ENCODE peak calls at places on chromosomes 2 and 18, in six cellular contexts. One of them, this sample, is unnamed. For H3K4me1 and H3K36me3, the result is how much of the 10 kb centered on the place peaks cover.

GRCh38 chr2:200352631-200353030 is 46.1 kb downstream of the SPATS2L start:
- DNase-seq in stomach: no peak
- DNase-seq in mesendoderm: peak
- DNase-seq in uterus: no peak
- DNase-seq in endodermal cell: no peak
- DNase-seq in lower lobe of right lung: no peak
- DNase-seq in this sample: no peak

GRCh38 chr2:65436169-65436824 is 3.9 kb upstream of the SPRED2 start:
- DNase-seq in stomach: peak
- DNase-seq in mesendoderm: peak
- DNase-seq in uterus: peak
- DNase-seq in endodermal cell: peak
- DNase-seq in lower lobe of right lung: peak
- DNase-seq in this sample: peak

GRCh38 chr2:207423886-207424285 is 105.9 kb upstream of the CREB1 start:
- DNase-seq in stomach: no peak
- DNase-seq in mesendoderm: no peak
- DNase-seq in uterus: no peak
- DNase-seq in endodermal cell: no peak
- DNase-seq in lower lobe of right lung: no peak
- DNase-seq in this sample: no peak

GRCh38 chr18:40949138-40949949 is 1005.7 kb upstream of the PIK3C3 start:
- DNase-seq in stomach: no peak
- DNase-seq in mesendoderm: no peak
- DNase-seq in uterus: no peak
- DNase-seq in endodermal cell: no peak
- DNase-seq in lower lobe of right lung: no peak
- DNase-seq in this sample: no peak

GRCh38 chr18:21914739-21915319 is 174.2 kb downstream of the MIB1 start:
- DNase-seq in stomach: no peak
- DNase-seq in mesendoderm: peak
- DNase-seq in uterus: no peak
- DNase-seq in endodermal cell: peak
- DNase-seq in lower lobe of right lung: no peak
- DNase-seq in this sample: no peak

GRCh38 chr2:98234763-98235162 is 111.5 kb upstream of the CNGA3 start:
- DNase-seq in stomach: no peak
- DNase-seq in mesendoderm: no peak
- DNase-seq in uterus: no peak
- DNase-seq in endodermal cell: no peak
- DNase-seq in lower lobe of right lung: no peak
- DNase-seq in this sample: no peak

GRCh38 chr2:98445167-98445522 is 487 bp downstream of the INPP4A start:
- DNase-seq in stomach: no peak
- DNase-seq in mesendoderm: no peak
- DNase-seq in uterus: no peak
- DNase-seq in endodermal cell: no peak
- DNase-seq in lower lobe of right lung: peak
- DNase-seq in this sample: no peak

GRCh38 chr2:100237770-100238169 is 84.5 kb downstream of the LONRF2 start:
- DNase-seq in stomach: peak
- DNase-seq in mesendoderm: peak
- DNase-seq in uterus: no peak
- DNase-seq in endodermal cell: peak
- DNase-seq in lower lobe of right lung: no peak
- DNase-seq in this sample: no peak

GRCh38 chr2:121519732-121520640 is 10.7 kb upstream of the RNU4ATAC start:
- DNase-seq in stomach: no peak
- DNase-seq in mesendoderm: no peak
- DNase-seq in uterus: no peak
- DNase-seq in endodermal cell: no peak
- DNase-seq in lower lobe of right lung: no peak
- DNase-seq in this sample: no peak

GRCh38 chr2:152468832-152469692 is 134.1 kb downstream of the FMNL2 start:
- DNase-seq in stomach: no peak
- DNase-seq in mesendoderm: peak
- DNase-seq in uterus: no peak
- DNase-seq in endodermal cell: peak
- DNase-seq in lower lobe of right lung: no peak
- DNase-seq in this sample: no peak

GRCh38 chr18:13612111-13612997 is 114.0 kb downstream of the FAM210A start:
- DNase-seq in stomach: peak
- DNase-seq in mesendoderm: peak
- DNase-seq in uterus: no peak
- DNase-seq in endodermal cell: peak
- DNase-seq in lower lobe of right lung: no peak
- DNase-seq in this sample: no peak

GRCh38 chr2:206457188-206457634 is 13.9 kb downstream of the ADAM23 start:
- DNase-seq in stomach: no peak
- DNase-seq in mesendoderm: no peak
- DNase-seq in uterus: no peak
- DNase-seq in endodermal cell: no peak
- DNase-seq in lower lobe of right lung: no peak
- DNase-seq in this sample: no peak

GRCh38 chr18:45730832-45731545 is 7.0 kb downstream of the SLC14A1 start:
- DNase-seq in stomach: no peak
- DNase-seq in mesendoderm: no peak
- DNase-seq in uterus: no peak
- DNase-seq in endodermal cell: no peak
- DNase-seq in lower lobe of right lung: no peak
- DNase-seq in this sample: no peak

GRCh38 chr2:217731805-217732204 is 271.0 kb downstream of the TNS1 start:
- DNase-seq in stomach: no peak
- DNase-seq in mesendoderm: no peak
- DNase-seq in uterus: no peak
- DNase-seq in endodermal cell: no peak
- DNase-seq in lower lobe of right lung: no peak
- DNase-seq in this sample: no peak

GRCh38 chr2:44139741-44140140 is 28.9 kb upstream of the PPM1B start:
- DNase-seq in stomach: no peak
- DNase-seq in mesendoderm: no peak
- DNase-seq in uterus: no peak
- DNase-seq in endodermal cell: no peak
- DNase-seq in lower lobe of right lung: no peak
- DNase-seq in this sample: no peak

GRCh38 chr18:8351173-8351572 is 258.1 kb upstream of the RAB12 start:
- DNase-seq in stomach: no peak
- DNase-seq in mesendoderm: no peak
- DNase-seq in uterus: no peak
- DNase-seq in endodermal cell: no peak
- DNase-seq in lower lobe of right lung: no peak
- DNase-seq in this sample: no peak

GRCh38 chr2:232137346-232137745 is 175.8 kb downstream of the DIS3L2 start:
- DNase-seq in stomach: no peak
- DNase-seq in mesendoderm: no peak
- DNase-seq in uterus: no peak
- DNase-seq in endodermal cell: no peak
- DNase-seq in lower lobe of right lung: no peak
- DNase-seq in this sample: no peak

GRCh38 chr18:8635087-8635486 is 25.9 kb downstream of the RAB12 start:
- DNase-seq in stomach: no peak
- DNase-seq in mesendoderm: no peak
- DNase-seq in uterus: no peak
- DNase-seq in endodermal cell: no peak
- DNase-seq in lower lobe of right lung: no peak
- DNase-seq in this sample: no peak

GRCh38 chr2:159065891-159066290 is 97.5 kb downstream of the TANC1 start:
- DNase-seq in stomach: no peak
- DNase-seq in mesendoderm: no peak
- DNase-seq in uterus: no peak
- DNase-seq in endodermal cell: no peak
- DNase-seq in lower lobe of right lung: no peak
- DNase-seq in this sample: no peak

GRCh38 chr18:58438161-58438983 is 190.5 kb downstream of the ALPK2 start:
- DNase-seq in stomach: no peak
- DNase-seq in mesendoderm: no peak
- DNase-seq in uterus: no peak
- DNase-seq in endodermal cell: no peak
- DNase-seq in lower lobe of right lung: no peak
- DNase-seq in this sample: no peak

GRCh38 chr2:29269095-29270090 is 154.2 kb downstream of the CLIP4 start:
- DNase-seq in stomach: no peak
- DNase-seq in mesendoderm: peak
- DNase-seq in uterus: no peak
- DNase-seq in endodermal cell: peak
- DNase-seq in lower lobe of right lung: no peak
- DNase-seq in this sample: peak

GRCh38 chr2:238518828-238519186 is 92.1 kb downstream of the ASB1 start:
- DNase-seq in stomach: no peak
- DNase-seq in mesendoderm: no peak
- DNase-seq in uterus: no peak
- DNase-seq in endodermal cell: no peak
- DNase-seq in lower lobe of right lung: no peak
- DNase-seq in this sample: no peak

GRCh38 chr18:76499596-76500340 is 4.7 kb upstream of the ZNF516 start:
- DNase-seq in stomach: no peak
- DNase-seq in mesendoderm: no peak
- DNase-seq in uterus: no peak
- DNase-seq in endodermal cell: no peak
- DNase-seq in lower lobe of right lung: no peak
- DNase-seq in this sample: no peak

GRCh38 chr2:110662560-110662959 is 15.3 kb downstream of the BUB1 start:
- DNase-seq in stomach: no peak
- DNase-seq in mesendoderm: peak
- DNase-seq in uterus: no peak
- DNase-seq in endodermal cell: no peak
- DNase-seq in lower lobe of right lung: no peak
- DNase-seq in this sample: no peak

GRCh38 chr2:85907671-85908157 is 18.9 kb upstream of the ST3GAL5 start:
- DNase-seq in stomach: no peak
- DNase-seq in mesendoderm: no peak
- DNase-seq in uterus: peak
- DNase-seq in endodermal cell: no peak
- DNase-seq in lower lobe of right lung: no peak
- DNase-seq in this sample: no peak

GRCh38 chr2:202841090-202841867 is 30.3 kb downstream of the ICA1L start:
- DNase-seq in stomach: no peak
- DNase-seq in mesendoderm: no peak
- DNase-seq in uterus: no peak
- DNase-seq in endodermal cell: no peak
- DNase-seq in lower lobe of right lung: no peak
- DNase-seq in this sample: no peak

GRCh38 chr2:200905618-200906296 is 16.6 kb downstream of the NIF3L1 start:
- DNase-seq in stomach: peak
- DNase-seq in mesendoderm: peak
- DNase-seq in uterus: peak
- DNase-seq in endodermal cell: peak
- DNase-seq in lower lobe of right lung: peak
- DNase-seq in this sample: peak

DNA sequence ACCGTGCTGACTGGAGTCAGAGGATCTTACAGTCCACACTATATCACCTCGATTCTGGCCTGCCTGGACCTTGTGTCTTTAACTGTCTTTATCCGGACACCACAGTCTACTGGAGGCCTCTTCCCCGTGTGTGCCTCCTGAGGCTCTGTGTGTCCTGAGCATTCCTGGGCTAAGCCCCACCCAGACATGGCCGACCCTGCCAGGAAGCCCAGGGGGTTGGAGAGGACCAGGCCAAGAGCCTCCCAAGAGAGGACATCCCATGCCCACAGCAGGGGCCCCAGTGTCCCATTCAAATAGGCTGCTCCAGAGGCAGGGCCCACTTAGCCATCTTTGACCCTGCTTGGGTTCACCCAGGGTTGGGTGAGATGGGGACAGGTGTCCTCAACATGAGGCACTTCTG is 84.7 kb upstream of the OTOS start:
- DNase-seq in stomach: peak
- DNase-seq in mesendoderm: no peak
- DNase-seq in uterus: no peak
- DNase-seq in endodermal cell: no peak
- DNase-seq in lower lobe of right lung: no peak
- DNase-seq in this sample: no peak
- H3K4me1 ChIP-seq in stomach: under half
- H3K4me1 ChIP-seq in mesendoderm: under half
- H3K4me1 ChIP-seq in uterus: under half
- H3K4me1 ChIP-seq in endodermal cell: under half
- H3K4me1 ChIP-seq in lower lobe of right lung: under half
- H3K4me1 ChIP-seq in this sample: under half

DNA sequence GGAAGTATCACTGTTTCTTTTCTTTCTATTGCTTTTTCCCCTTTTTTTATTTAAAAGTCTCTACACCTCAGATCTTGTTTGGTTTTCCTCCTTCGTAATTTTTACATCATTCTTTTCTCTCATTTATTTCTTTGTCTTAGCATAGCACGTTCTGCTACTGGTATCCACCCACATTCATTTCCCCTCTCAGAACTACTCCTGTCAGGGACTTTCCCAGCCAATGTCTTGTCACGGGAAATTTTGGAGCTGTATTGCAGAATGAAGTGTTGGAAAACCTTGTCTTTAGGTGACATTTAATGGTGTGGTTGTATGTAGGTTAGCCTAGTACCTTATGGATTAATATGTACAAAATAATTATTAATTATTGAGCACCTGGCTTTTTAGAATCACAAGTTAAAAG is 34.0 kb downstream of the TTLL4 start:
- DNase-seq in stomach: no peak
- DNase-seq in mesendoderm: no peak
- DNase-seq in uterus: no peak
- DNase-seq in endodermal cell: no peak
- DNase-seq in lower lobe of right lung: no peak
- DNase-seq in this sample: no peak
- H3K36me3 ChIP-seq in stomach: half or more
- H3K36me3 ChIP-seq in mesendoderm: under half
- H3K36me3 ChIP-seq in uterus: under half
- H3K36me3 ChIP-seq in endodermal cell: half or more
- H3K36me3 ChIP-seq in lower lobe of right lung: half or more
- H3K36me3 ChIP-seq in this sample: half or more

GRCh38 chr2:10934308-10934978 is 22.7 kb downstream of the KCNF1 start:
- DNase-seq in stomach: no peak
- DNase-seq in mesendoderm: no peak
- DNase-seq in uterus: no peak
- DNase-seq in endodermal cell: no peak
- DNase-seq in lower lobe of right lung: no peak
- DNase-seq in this sample: peak

GRCh38 chr2:10931710-10932255 is 20.0 kb downstream of the KCNF1 start:
- DNase-seq in stomach: no peak
- DNase-seq in mesendoderm: no peak
- DNase-seq in uterus: no peak
- DNase-seq in endodermal cell: no peak
- DNase-seq in lower lobe of right lung: no peak
- DNase-seq in this sample: peak

GRCh38 chr2:10933700-10934225 is 22.0 kb downstream of the KCNF1 start:
- DNase-seq in stomach: no peak
- DNase-seq in mesendoderm: no peak
- DNase-seq in uterus: no peak
- DNase-seq in endodermal cell: no peak
- DNase-seq in lower lobe of right lung: no peak
- DNase-seq in this sample: no peak

GRCh38 chr2:10930731-10931516 is 19.2 kb downstream of the KCNF1 start:
- DNase-seq in stomach: no peak
- DNase-seq in mesendoderm: no peak
- DNase-seq in uterus: no peak
- DNase-seq in endodermal cell: no peak
- DNase-seq in lower lobe of right lung: no peak
- DNase-seq in this sample: no peak

GRCh38 chr2:10932345-10933151 is 20.8 kb downstream of the KCNF1 start:
- DNase-seq in stomach: no peak
- DNase-seq in mesendoderm: no peak
- DNase-seq in uterus: no peak
- DNase-seq in endodermal cell: no peak
- DNase-seq in lower lobe of right lung: no peak
- DNase-seq in this sample: peak
- H3K4me1 ChIP-seq in stomach: under half
- H3K4me1 ChIP-seq in mesendoderm: under half
- H3K4me1 ChIP-seq in uterus: under half
- H3K4me1 ChIP-seq in endodermal cell: under half
- H3K4me1 ChIP-seq in lower lobe of right lung: under half
- H3K4me1 ChIP-seq in this sample: under half

GRCh38 chr2:215422676-215423075 is 13.2 kb downstream of the FN1 start:
- DNase-seq in stomach: no peak
- DNase-seq in mesendoderm: no peak
- DNase-seq in uterus: no peak
- DNase-seq in endodermal cell: no peak
- DNase-seq in lower lobe of right lung: no peak
- DNase-seq in this sample: no peak
- H3K36me3 ChIP-seq in stomach: half or more
- H3K36me3 ChIP-seq in mesendoderm: under half
- H3K36me3 ChIP-seq in uterus: under half
- H3K36me3 ChIP-seq in endodermal cell: half or more
- H3K36me3 ChIP-seq in lower lobe of right lung: half or more
- H3K36me3 ChIP-seq in this sample: under half

This sample was measured in upper lobe of right lung.